ENCODE peak calls at places on chromosomes 3 and 15, in six cellular contexts. M is cardiac muscle cell, W is tibial artery, E is neural progenitor cell, I is kidney, G is A549. C is an unnamed sample. For H3K4me1, the result is how much of the 10 kb centered on the place peaks cover.

GRCh38 chr3:25355034-25355898 is 72.8 kb upstream of the RARB start:
- DNase-seq in M (no peak), I (no peak), W (no peak), G (no peak), E (peak), C (no peak)

GRCh38 chr15:59622289-59622688 is 10.7 kb downstream of the GCNT3 start:
- DNase-seq in G (peak), I (no peak), M (peak), E (peak), W (no peak), C (no peak)

GRCh38 chr3:188749010-188749617 is 422.7 kb upstream of the TPRG1 start:
- DNase-seq in G (no peak), M (peak), W (no peak), I (no peak), E (peak), C (no peak)

GRCh38 chr3:126397610-126398422 is 3.1 kb downstream of the CFAP100 start:
- DNase-seq in G (no peak), E (no peak), W (no peak), I (peak), M (no peak), C (no peak)

GRCh38 chr3:73405853-73406252 is 218.9 kb downstream of the PDZRN3 start:
- DNase-seq in E (no peak), W (no peak), M (no peak), I (no peak), G (no peak), C (no peak)

GRCh38 chr3:104388624-104389023 is 978.1 kb upstream of the ALCAM start:
- DNase-seq in W (no peak), I (no peak), E (no peak), M (no peak), G (no peak), C (no peak)

GRCh38 chr15:31455499-31455898 is 128.9 kb downstream of the KLF13 start:
- DNase-seq in W (no peak), G (no peak), M (no peak), I (no peak), E (no peak), C (no peak)

GRCh38 chr3:122324871-122325323 is at the start of gene CSTA:
- DNase-seq in G (no peak), W (no peak), M (no peak), I (no peak), E (no peak), C (no peak)

GRCh38 chr15:76293361-76293760 is 17.9 kb downstream of the ETFA start:
- DNase-seq in E (no peak), I (no peak), W (no peak), G (no peak), M (no peak), C (no peak)

GRCh38 chr15:64837502-64837901 is 4.2 kb upstream of the PLEKHO2 start:
- DNase-seq in W (peak), I (no peak), G (no peak), E (no peak), M (no peak), C (no peak)

GRCh38 chr3:158451405-158452045 is 119.5 kb upstream of the MLF1 start:
- DNase-seq in G (no peak), I (no peak), M (no peak), E (no peak), W (no peak), C (no peak)

GRCh38 chr15:89812126-89812846 is 2.4 kb downstream of the ANPEP start:
- DNase-seq in E (no peak), I (peak), W (peak), G (no peak), M (no peak), C (no peak)

GRCh38 chr3:4125576-4125975 is 177.6 kb upstream of the SETMAR start:
- DNase-seq in M (no peak), W (no peak), E (no peak), G (no peak), I (no peak), C (no peak)

GRCh38 chr3:155426524-155427230 is 133.2 kb upstream of the STRIT1 start:
- DNase-seq in I (no peak), E (no peak), W (no peak), G (no peak), M (no peak), C (no peak)

GRCh38 chr3:15051531-15051930 is 13.6 kb downstream of the MRPS25 start:
- DNase-seq in I (no peak), W (no peak), E (peak), G (peak), M (peak), C (peak)

GRCh38 chr3:71753716-71754609 is at the start of gene GPR27:
- DNase-seq in M (peak), E (peak), I (peak), G (peak), W (no peak), C (no peak)

GRCh38 chr3:68919000-68919399 is 13.3 kb downstream of the TAFA4 start:
- DNase-seq in E (peak), W (no peak), I (no peak), M (peak), G (no peak), C (no peak)

GRCh38 chr3:99859855-99860254 is 42.2 kb downstream of the CMSS1 start:
- DNase-seq in M (no peak), G (no peak), W (no peak), E (no peak), I (no peak), C (no peak)

GRCh38 chr3:107263269-107264021 is 113.8 kb upstream of the CCDC54 start:
- DNase-seq in G (no peak), I (no peak), M (no peak), W (no peak), E (no peak), C (no peak)
- H3K4me3 ChIP-seq in G (no peak), I (peak), M (no peak), W (no peak), E (no peak), C (no peak)

DNA sequence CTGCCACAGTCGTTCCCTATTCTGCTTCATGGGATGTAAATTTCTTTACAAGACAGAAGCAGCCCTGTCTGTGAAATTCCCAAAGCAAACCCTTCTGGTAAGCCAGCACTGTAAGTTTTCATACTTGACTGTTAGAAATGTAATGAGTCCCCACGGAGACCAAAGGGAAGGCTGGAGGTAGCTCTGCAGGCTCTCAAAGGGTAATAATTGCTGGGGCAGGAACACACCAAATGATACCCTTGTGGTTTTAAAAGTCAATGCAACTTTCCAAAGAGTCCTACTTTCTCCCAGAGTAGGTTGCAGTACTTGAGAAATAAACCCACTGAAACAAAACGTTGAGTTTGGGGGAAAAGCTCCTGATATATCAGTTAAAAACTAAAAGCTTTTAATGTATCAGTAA is 129.8 kb upstream of the HES1 start:
- DNase-seq in I (no peak), W (no peak), E (no peak), G (no peak), M (no peak), C (no peak)
- TF ChIP-seq CTCF in I (no peak), W (no peak), E (peak), G (no peak), M (no peak), C (no peak)

DNA sequence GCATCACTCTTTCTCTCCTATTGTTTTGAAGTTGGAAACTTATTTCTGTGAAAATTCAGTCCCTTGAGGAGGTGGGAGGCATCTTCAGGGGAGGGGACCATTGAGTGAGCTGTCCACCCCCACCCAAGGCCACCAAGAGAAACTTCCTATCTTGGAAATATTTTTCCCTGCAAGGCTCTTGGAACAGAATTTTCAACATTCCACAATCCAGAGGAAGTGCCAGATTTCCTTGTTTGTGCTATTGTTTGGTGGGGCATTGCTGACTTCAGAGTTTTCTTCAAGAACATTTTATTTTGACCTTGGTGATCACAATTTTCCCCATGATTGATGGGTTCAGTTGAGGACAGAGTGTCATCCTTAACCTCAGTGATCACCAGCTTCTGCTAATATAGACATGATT is 12.0 kb downstream of the DNASE1L3 start:
- DNase-seq in I (no peak), M (no peak), G (no peak), W (no peak), E (no peak), C (no peak)
- H3K4me1 ChIP-seq in I (under half), M (under half), G (under half), W (under half), E (under half), C (under half)

GRCh38 chr3:133467780-133468179 is 67.9 kb downstream of the BFSP2 start:
- DNase-seq in M (no peak), G (no peak), E (peak), I (no peak), W (no peak), C (no peak)
- H3K4me3 ChIP-seq in M (no peak), G (no peak), E (no peak), I (no peak), W (no peak), C (no peak)

GRCh38 chr3:28081533-28081947 is 159.9 kb upstream of the CMC1 start:
- DNase-seq in E (no peak), G (no peak), W (no peak), M (no peak), I (no peak), C (no peak)

GRCh38 chr3:28080716-28081115 is 160.7 kb upstream of the CMC1 start:
- DNase-seq in E (no peak), W (no peak), M (no peak), I (no peak), G (no peak), C (no peak)

DNA sequence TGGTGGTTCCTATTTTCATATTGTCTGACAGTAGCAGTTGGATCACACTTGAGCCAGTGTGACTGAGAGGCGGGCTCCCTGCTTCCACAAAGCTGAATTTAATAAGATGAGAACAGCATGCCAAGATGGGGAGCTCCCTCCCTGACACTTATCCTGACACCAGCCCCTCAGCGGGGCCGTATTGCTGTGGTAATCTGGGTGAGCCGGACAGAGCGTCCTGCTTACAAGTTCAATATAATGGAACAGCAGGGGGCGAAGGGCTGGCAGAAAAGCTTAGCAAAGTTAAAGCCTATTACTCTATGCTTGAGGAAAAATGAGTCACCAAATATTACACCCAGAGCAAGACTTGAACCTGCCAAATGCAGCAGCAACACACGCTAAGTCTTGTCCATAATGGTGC is 163.9 kb upstream of the CMC1 start:
- DNase-seq in M (no peak), G (no peak), I (peak), W (peak), E (peak), C (no peak)
- TF ChIP-seq CTCF in M (peak), G (no peak), I (no peak), W (peak), E (no peak), C (no peak)

GRCh38 chr3:186152361-186152798 is 43.5 kb upstream of the ETV5 start:
- DNase-seq in I (no peak), M (no peak), G (no peak), E (no peak), W (no peak), C (no peak)
- H3K4me1 ChIP-seq in I (under half), M (under half), G (under half), E (under half), W (under half), C (under half)

GRCh38 chr3:120907659-120908029 is 361 bp upstream of the STXBP5L start:
- DNase-seq in W (no peak), G (no peak), M (no peak), E (no peak), I (no peak), C (no peak)

GRCh38 chr3:120908030-120908802 is at the start of gene STXBP5L:
- DNase-seq in E (peak), W (peak), G (peak), I (peak), M (peak), C (peak)

GRCh38 chr3:120908803-120909601 is 997 bp downstream of the STXBP5L start:
- DNase-seq in G (no peak), M (no peak), W (no peak), I (peak), E (no peak), C (no peak)

DNA sequence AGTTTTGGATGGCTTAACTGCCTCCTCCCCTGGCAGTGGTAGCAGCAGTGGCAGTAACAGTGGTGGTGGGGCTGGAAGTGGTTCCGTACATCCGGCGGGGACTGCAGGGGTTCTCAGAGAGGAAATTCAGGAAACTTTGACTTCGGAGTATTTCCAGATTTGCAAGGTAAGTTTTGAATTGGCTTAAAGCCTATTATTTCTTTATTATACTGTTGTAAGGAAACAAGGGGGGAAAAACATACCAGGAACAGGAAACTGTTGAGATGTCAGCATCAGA is 1.5 kb downstream of the STXBP5L start:
- DNase-seq in E (peak), I (no peak), M (peak), W (no peak), G (no peak), C (no peak)
- H3K4me3 ChIP-seq in E (peak), I (no peak), M (peak), W (peak), G (no peak), C (no peak)

DNA sequence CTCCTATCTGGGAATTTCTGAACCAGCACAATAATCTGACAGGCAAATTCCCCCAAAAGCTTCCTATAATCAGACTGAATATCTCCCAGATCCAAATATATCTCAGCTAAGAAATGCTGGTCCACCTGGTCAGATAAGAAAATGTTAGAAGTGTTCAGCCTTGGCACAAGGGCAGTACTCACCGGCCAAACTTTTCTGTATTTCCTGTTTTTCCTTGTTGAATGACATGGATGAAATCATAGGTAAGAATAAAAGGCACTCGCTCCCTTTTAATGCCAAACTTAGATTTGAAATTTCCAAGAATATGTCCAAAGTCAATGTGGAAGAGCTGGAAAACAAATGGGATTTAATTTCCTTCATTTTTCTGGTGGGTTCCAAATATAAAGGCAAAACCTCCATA is 48.9 kb downstream of the FAIM start:
- DNase-seq in G (no peak), E (no peak), M (no peak), W (no peak), I (no peak), C (no peak)
- TF ChIP-seq CTCF in G (no peak), E (no peak), M (no peak), W (no peak), I (no peak), C (no peak)

DNA sequence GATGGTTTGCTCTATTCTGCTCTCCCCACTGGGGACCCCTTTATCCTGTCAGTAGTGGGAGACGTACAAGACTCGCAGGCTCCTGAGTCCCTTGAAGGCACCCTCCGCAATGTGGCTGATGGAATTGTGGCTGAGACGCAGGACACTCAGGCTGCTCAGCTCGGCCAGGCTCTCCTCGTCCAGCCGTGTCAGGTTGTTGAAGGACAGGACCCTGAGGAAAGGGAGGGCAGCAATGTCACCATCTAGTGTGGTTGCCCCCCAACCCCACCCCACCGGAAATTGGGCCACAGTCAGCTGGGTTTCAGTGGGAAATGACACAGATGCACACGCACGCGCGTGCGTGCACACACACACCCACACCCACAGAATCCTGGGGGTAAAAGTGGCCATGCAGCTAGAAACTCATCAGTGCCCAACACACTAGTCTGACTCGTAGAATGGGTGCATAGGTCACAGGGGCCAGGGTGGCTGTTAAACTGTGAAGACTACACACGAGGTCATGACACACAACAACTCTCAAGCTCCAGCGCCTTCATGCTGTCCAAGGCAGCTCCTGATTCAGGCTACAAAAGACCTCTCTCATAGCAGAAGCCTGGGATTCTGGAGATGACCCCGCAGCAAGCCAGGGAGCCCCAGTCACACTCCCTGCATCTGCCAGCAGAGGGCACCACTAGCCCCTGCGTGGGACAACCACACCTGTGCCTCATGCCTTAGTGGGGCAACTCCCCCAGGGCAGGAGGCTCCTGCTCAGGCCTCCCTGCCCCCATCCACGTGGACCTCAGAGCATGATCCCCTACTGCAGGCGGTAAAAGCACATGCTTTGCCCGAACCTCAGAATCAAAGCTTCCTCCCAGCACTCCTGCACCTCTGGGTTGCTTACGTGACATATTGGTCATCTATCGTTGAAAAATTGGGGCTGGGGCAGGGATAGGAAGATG is 93.3 kb downstream of the LRIG1 start:
- DNase-seq in I (peak), G (peak), W (peak), M (peak), E (peak), C (peak)
- H3K4me1 ChIP-seq in I (under half), G (under half), W (half or more), M (under half), E (under half), C (under half)

C was measured in lung.